ENCODE peak calls at places on chromosomes 6 and 20, in six cellular contexts. One of them, this sample, is unnamed.

GRCh38 chr6:5813625-5814027 is 193.1 kb downstream of the NRN1 start:
- DNase-seq in HFF-Myc: no peak
- DNase-seq in ovary: no peak
- DNase-seq in CD4-positive, alpha-beta T cell: no peak
- DNase-seq in spleen: no peak
- DNase-seq in GM20000: no peak
- DNase-seq in this sample: no peak

GRCh38 chr6:170268216-170269129 is 22.4 kb downstream of the DLL1 start:
- DNase-seq in spleen: no peak
- DNase-seq in CD4-positive, alpha-beta T cell: no peak
- DNase-seq in ovary: no peak
- DNase-seq in GM20000: no peak
- DNase-seq in HFF-Myc: no peak
- DNase-seq in this sample: no peak

GRCh38 chr6:22544469-22544868 is 24.9 kb upstream of the HDGFL1 start:
- DNase-seq in HFF-Myc: no peak
- DNase-seq in CD4-positive, alpha-beta T cell: no peak
- DNase-seq in GM20000: no peak
- DNase-seq in spleen: no peak
- DNase-seq in ovary: no peak
- DNase-seq in this sample: no peak

GRCh38 chr20:23257848-23258746 is 92.5 kb upstream of the NXT1 start:
- DNase-seq in CD4-positive, alpha-beta T cell: no peak
- DNase-seq in HFF-Myc: peak
- DNase-seq in GM20000: no peak
- DNase-seq in ovary: no peak
- DNase-seq in spleen: no peak
- DNase-seq in this sample: no peak

GRCh38 chr20:62326959-62327725 is 24.3 kb downstream of the ADRM1 start:
- DNase-seq in CD4-positive, alpha-beta T cell: no peak
- DNase-seq in HFF-Myc: no peak
- DNase-seq in spleen: no peak
- DNase-seq in GM20000: no peak
- DNase-seq in ovary: no peak
- DNase-seq in this sample: no peak

GRCh38 chr6:75291331-75291730 is 6.7 kb upstream of the TMEM30A start:
- DNase-seq in GM20000: no peak
- DNase-seq in ovary: no peak
- DNase-seq in spleen: no peak
- DNase-seq in CD4-positive, alpha-beta T cell: no peak
- DNase-seq in HFF-Myc: no peak
- DNase-seq in this sample: no peak

GRCh38 chr20:9660236-9660868 is 146.0 kb downstream of the LAMP5 start:
- DNase-seq in ovary: no peak
- DNase-seq in CD4-positive, alpha-beta T cell: no peak
- DNase-seq in HFF-Myc: peak
- DNase-seq in spleen: no peak
- DNase-seq in GM20000: no peak
- DNase-seq in this sample: no peak

GRCh38 chr6:126667728-126668127 is 327.8 kb downstream of the CENPW start:
- DNase-seq in GM20000: no peak
- DNase-seq in CD4-positive, alpha-beta T cell: no peak
- DNase-seq in ovary: no peak
- DNase-seq in HFF-Myc: no peak
- DNase-seq in spleen: no peak
- DNase-seq in this sample: no peak

GRCh38 chr6:142452993-142453392 is 151.2 kb downstream of the ADGRG6 start:
- DNase-seq in spleen: no peak
- DNase-seq in CD4-positive, alpha-beta T cell: no peak
- DNase-seq in HFF-Myc: no peak
- DNase-seq in GM20000: no peak
- DNase-seq in ovary: no peak
- DNase-seq in this sample: no peak

GRCh38 chr20:36181934-36182603 is 27.5 kb downstream of the EPB41L1 start:
- DNase-seq in GM20000: no peak
- DNase-seq in spleen: no peak
- DNase-seq in ovary: no peak
- DNase-seq in HFF-Myc: no peak
- DNase-seq in CD4-positive, alpha-beta T cell: no peak
- DNase-seq in this sample: no peak

GRCh38 chr20:33677991-33678431 is 3.8 kb upstream of the NECAB3 start:
- DNase-seq in CD4-positive, alpha-beta T cell: no peak
- DNase-seq in spleen: no peak
- DNase-seq in GM20000: no peak
- DNase-seq in ovary: peak
- DNase-seq in HFF-Myc: no peak
- DNase-seq in this sample: no peak

GRCh38 chr6:52403627-52404026 is 16.5 kb upstream of the EFHC1 start:
- DNase-seq in GM20000: no peak
- DNase-seq in CD4-positive, alpha-beta T cell: no peak
- DNase-seq in ovary: no peak
- DNase-seq in HFF-Myc: no peak
- DNase-seq in spleen: no peak
- DNase-seq in this sample: no peak

GRCh38 chr6:122752990-122753687 is 26.4 kb upstream of the FABP7 start:
- DNase-seq in spleen: no peak
- DNase-seq in ovary: no peak
- DNase-seq in HFF-Myc: no peak
- DNase-seq in GM20000: no peak
- DNase-seq in CD4-positive, alpha-beta T cell: no peak
- DNase-seq in this sample: no peak

GRCh38 chr20:60034231-60035110 is 76.2 kb downstream of the CDH26 start:
- DNase-seq in ovary: no peak
- DNase-seq in HFF-Myc: no peak
- DNase-seq in spleen: no peak
- DNase-seq in CD4-positive, alpha-beta T cell: no peak
- DNase-seq in GM20000: no peak
- DNase-seq in this sample: peak

GRCh38 chr6:44049163-44049988 is 77.9 kb downstream of the MRPL14 start:
- DNase-seq in HFF-Myc: no peak
- DNase-seq in ovary: no peak
- DNase-seq in spleen: peak
- DNase-seq in GM20000: peak
- DNase-seq in CD4-positive, alpha-beta T cell: no peak
- DNase-seq in this sample: no peak

GRCh38 chr6:84033523-84034451 is at the start of gene MRAP2:
- DNase-seq in spleen: no peak
- DNase-seq in CD4-positive, alpha-beta T cell: no peak
- DNase-seq in ovary: peak
- DNase-seq in HFF-Myc: no peak
- DNase-seq in GM20000: peak
- DNase-seq in this sample: peak

GRCh38 chr6:105592329-105592728 is 189.4 kb upstream of the PREP start:
- DNase-seq in spleen: no peak
- DNase-seq in CD4-positive, alpha-beta T cell: no peak
- DNase-seq in HFF-Myc: peak
- DNase-seq in GM20000: no peak
- DNase-seq in ovary: no peak
- DNase-seq in this sample: no peak

GRCh38 chr6:108560463-108561308 is at the start of gene FOXO3:
- DNase-seq in HFF-Myc: no peak
- DNase-seq in CD4-positive, alpha-beta T cell: peak
- DNase-seq in ovary: peak
- DNase-seq in GM20000: peak
- DNase-seq in spleen: peak
- DNase-seq in this sample: peak

GRCh38 chr6:61901748-61902147 is 384.3 kb downstream of the KHDRBS2 start:
- DNase-seq in ovary: no peak
- DNase-seq in CD4-positive, alpha-beta T cell: no peak
- DNase-seq in spleen: no peak
- DNase-seq in HFF-Myc: no peak
- DNase-seq in GM20000: no peak
- DNase-seq in this sample: no peak

GRCh38 chr6:156390621-156391378 is 386.4 kb upstream of the ARID1B start:
- DNase-seq in HFF-Myc: no peak
- DNase-seq in spleen: no peak
- DNase-seq in CD4-positive, alpha-beta T cell: peak
- DNase-seq in ovary: no peak
- DNase-seq in GM20000: no peak
- DNase-seq in this sample: no peak

GRCh38 chr6:74113901-74114300 is 417.9 kb downstream of the CD109 start:
- DNase-seq in HFF-Myc: no peak
- DNase-seq in GM20000: no peak
- DNase-seq in CD4-positive, alpha-beta T cell: no peak
- DNase-seq in spleen: no peak
- DNase-seq in ovary: no peak
- DNase-seq in this sample: no peak

GRCh38 chr20:52004720-52005119 is 186.9 kb downstream of the ZFP64 start:
- DNase-seq in ovary: no peak
- DNase-seq in GM20000: no peak
- DNase-seq in HFF-Myc: no peak
- DNase-seq in spleen: no peak
- DNase-seq in CD4-positive, alpha-beta T cell: no peak
- DNase-seq in this sample: no peak

GRCh38 chr6:130307752-130308361 is 58.0 kb upstream of the TMEM200A start:
- DNase-seq in spleen: no peak
- DNase-seq in HFF-Myc: peak
- DNase-seq in CD4-positive, alpha-beta T cell: no peak
- DNase-seq in ovary: no peak
- DNase-seq in GM20000: no peak
- DNase-seq in this sample: no peak

GRCh38 chr20:36506253-36506652 is 35.1 kb upstream of the MYL9 start:
- DNase-seq in GM20000: no peak
- DNase-seq in CD4-positive, alpha-beta T cell: no peak
- DNase-seq in spleen: no peak
- DNase-seq in HFF-Myc: no peak
- DNase-seq in ovary: no peak
- DNase-seq in this sample: no peak

GRCh38 chr6:128025478-128025877 is 124.6 kb upstream of the THEMIS start:
- DNase-seq in HFF-Myc: no peak
- DNase-seq in ovary: no peak
- DNase-seq in CD4-positive, alpha-beta T cell: no peak
- DNase-seq in GM20000: no peak
- DNase-seq in spleen: no peak
- DNase-seq in this sample: no peak

GRCh38 chr20:43009497-43009896 is 180.2 kb downstream of the PTPRT start:
- DNase-seq in ovary: no peak
- DNase-seq in spleen: no peak
- DNase-seq in GM20000: no peak
- DNase-seq in HFF-Myc: no peak
- DNase-seq in CD4-positive, alpha-beta T cell: no peak
- DNase-seq in this sample: no peak

GRCh38 chr6:129651291-129651691 is 58.7 kb downstream of the ARHGAP18 start:
- DNase-seq in spleen: no peak
- DNase-seq in ovary: no peak
- DNase-seq in GM20000: no peak
- DNase-seq in HFF-Myc: no peak
- DNase-seq in CD4-positive, alpha-beta T cell: no peak
- DNase-seq in this sample: no peak

GRCh38 chr20:45993197-45993951 is 15.3 kb upstream of the MMP9 start:
- DNase-seq in GM20000: no peak
- DNase-seq in HFF-Myc: no peak
- DNase-seq in spleen: no peak
- DNase-seq in ovary: no peak
- DNase-seq in CD4-positive, alpha-beta T cell: no peak
- DNase-seq in this sample: no peak

DNA sequence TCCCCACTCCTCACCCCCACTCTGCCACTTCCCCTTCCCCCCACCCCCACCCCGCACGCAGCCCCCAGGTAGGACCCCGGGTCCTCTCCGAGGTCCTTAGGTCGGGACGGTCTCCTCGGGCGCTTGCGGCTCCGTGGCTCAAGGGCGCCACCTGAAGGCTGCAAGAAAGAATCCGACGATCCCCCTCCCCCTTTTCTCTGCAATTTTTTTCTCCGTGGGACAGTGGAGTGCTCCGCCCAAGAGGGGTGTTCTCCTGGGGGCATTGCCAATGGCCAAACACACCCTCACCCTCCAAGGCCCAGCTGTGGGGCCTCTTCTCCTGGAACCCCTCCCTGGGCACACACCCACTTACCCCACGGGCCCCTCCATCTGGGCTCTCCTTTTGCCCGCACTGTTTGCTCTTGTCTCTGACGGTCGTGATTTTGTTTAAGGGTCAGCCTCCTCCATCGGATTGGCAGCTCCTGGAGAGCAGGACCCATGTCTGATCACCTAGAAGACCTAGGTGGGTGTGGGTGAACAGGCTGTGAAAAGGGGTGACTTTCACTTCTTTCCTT is 1.1 kb upstream of the TMEM74B start:
- DNase-seq in CD4-positive, alpha-beta T cell: peak
- DNase-seq in ovary: no peak
- DNase-seq in spleen: no peak
- DNase-seq in HFF-Myc: no peak
- DNase-seq in GM20000: peak
- DNase-seq in this sample: peak
- TF ChIP-seq CTCF in CD4-positive, alpha-beta T cell: no peak
- TF ChIP-seq CTCF in ovary: no peak
- TF ChIP-seq CTCF in spleen: no peak
- TF ChIP-seq CTCF in HFF-Myc: peak
- TF ChIP-seq CTCF in GM20000: peak
- TF ChIP-seq CTCF in this sample: no peak

GRCh38 chr6:160519603-160520042 is 144.5 kb downstream of the LPA start:
- DNase-seq in spleen: no peak
- DNase-seq in HFF-Myc: no peak
- DNase-seq in GM20000: no peak
- DNase-seq in ovary: no peak
- DNase-seq in CD4-positive, alpha-beta T cell: peak
- DNase-seq in this sample: no peak
- TF ChIP-seq CTCF in spleen: no peak
- TF ChIP-seq CTCF in HFF-Myc: peak
- TF ChIP-seq CTCF in GM20000: peak
- TF ChIP-seq CTCF in ovary: no peak
- TF ChIP-seq CTCF in CD4-positive, alpha-beta T cell: peak
- TF ChIP-seq CTCF in this sample: peak

GRCh38 chr6:14353263-14353662 is 235.7 kb downstream of the CD83 start:
- DNase-seq in ovary: no peak
- DNase-seq in HFF-Myc: no peak
- DNase-seq in spleen: no peak
- DNase-seq in GM20000: no peak
- DNase-seq in CD4-positive, alpha-beta T cell: no peak
- DNase-seq in this sample: no peak
- TF ChIP-seq CTCF in ovary: no peak
- TF ChIP-seq CTCF in HFF-Myc: no peak
- TF ChIP-seq CTCF in spleen: no peak
- TF ChIP-seq CTCF in GM20000: no peak
- TF ChIP-seq CTCF in CD4-positive, alpha-beta T cell: no peak
- TF ChIP-seq CTCF in this sample: no peak

GRCh38 chr6:157563611-157564284 is 182.8 kb downstream of the ZDHHC14 start:
- DNase-seq in ovary: no peak
- DNase-seq in HFF-Myc: no peak
- DNase-seq in spleen: no peak
- DNase-seq in CD4-positive, alpha-beta T cell: no peak
- DNase-seq in GM20000: peak
- DNase-seq in this sample: no peak
- TF ChIP-seq CTCF in ovary: no peak
- TF ChIP-seq CTCF in HFF-Myc: no peak
- TF ChIP-seq CTCF in spleen: no peak
- TF ChIP-seq CTCF in CD4-positive, alpha-beta T cell: no peak
- TF ChIP-seq CTCF in GM20000: no peak
- TF ChIP-seq CTCF in this sample: no peak